ENCODE peak calls at places on chromosomes 13 and 19, in eight cellular contexts. F is GM04503; P is retina; U is OCI-LY7; V is Daoy; E is activated CD8-positive, alpha-beta T cell treated with anti-CD3 and anti-CD28 coated beads, Interleukin-2, amount 10 ng/mL, durations not matched to agents 7 days and 5 days; Y is T-helper 1 cell; Q is fibroblast of the aortic adventitia. S is an unnamed sample.

GRCh38 chr19:11457115-11457514 is 21.7 kb downstream of the PRKCSH start:
- DNase-seq in F (no peak), P (no peak), U (no peak), V (no peak), E (no peak), Y (no peak), Q (no peak), S (no peak)

GRCh38 chr19:41563847-41564514 is 12.0 kb upstream of the CEACAM21 start:
- DNase-seq in F (no peak), P (no peak), U (no peak), V (peak), E (peak), Y (peak), Q (no peak), S (no peak)

GRCh38 chr13:114128348-114128623 is 4.1 kb downstream of the RASA3 start:
- DNase-seq in F (no peak), P (no peak), U (no peak), V (no peak), E (no peak), Y (no peak), Q (no peak), S (no peak)

GRCh38 chr13:63206431-63206830 is 1790.8 kb upstream of the PCDH20 start:
- DNase-seq in F (no peak), P (no peak), U (no peak), V (no peak), E (no peak), Y (no peak), Q (no peak), S (no peak)

GRCh38 chr13:81051873-81052272 is 710.9 kb upstream of the SPRY2 start:
- DNase-seq in F (no peak), P (no peak), U (no peak), V (no peak), E (no peak), Y (no peak), Q (no peak), S (no peak)

GRCh38 chr19:4686700-4687099 is 16.6 kb upstream of the MYDGF start:
- DNase-seq in F (no peak), P (no peak), U (no peak), V (no peak), E (no peak), Y (no peak), Q (no peak), S (no peak)

GRCh38 chr19:6264803-6265202 is 15.0 kb downstream of the MLLT1 start:
- DNase-seq in F (no peak), P (no peak), U (no peak), V (no peak), E (no peak), Y (no peak), Q (no peak), S (no peak)

GRCh38 chr19:13056052-13056660 is 46.5 kb downstream of the LYL1 start:
- DNase-seq in F (no peak), P (peak), U (no peak), V (peak), E (no peak), Y (no peak), Q (peak), S (no peak)

GRCh38 chr13:75296651-75297050 is 185.3 kb downstream of the TBC1D4 start:
- DNase-seq in F (no peak), P (no peak), U (no peak), V (no peak), E (no peak), Y (no peak), Q (no peak), S (no peak)

GRCh38 chr13:78826312-78826711 is 167.4 kb upstream of the OBI1 start:
- DNase-seq in F (no peak), P (no peak), U (no peak), V (no peak), E (no peak), Y (no peak), Q (no peak), S (no peak)

GRCh38 chr19:1177322-1178114 is 3.5 kb upstream of the SBNO2 start:
- DNase-seq in F (peak), P (no peak), U (no peak), V (peak), E (no peak), Y (no peak), Q (peak), S (peak)

GRCh38 chr13:32415019-32415418 is 12.9 kb downstream of the N4BP2L1 start:
- DNase-seq in F (no peak), P (no peak), U (peak), V (no peak), E (peak), Y (no peak), Q (peak), S (no peak)

GRCh38 chr19:13149628-13150186 is 468 bp downstream of the STX10 start:
- DNase-seq in F (no peak), P (peak), U (peak), V (peak), E (peak), Y (peak), Q (peak), S (peak)

GRCh38 chr19:13764101-13764807 is at the start of gene MRI1:
- DNase-seq in F (no peak), P (peak), U (peak), V (peak), E (peak), Y (no peak), Q (peak), S (peak)

GRCh38 chr13:113631341-113632095 is 26.5 kb downstream of the ATP4B start:
- DNase-seq in F (no peak), P (no peak), U (no peak), V (no peak), E (no peak), Y (no peak), Q (no peak), S (no peak)

GRCh38 chr13:42255854-42256253 is 16.1 kb upstream of the AKAP11 start:
- DNase-seq in F (no peak), P (no peak), U (no peak), V (no peak), E (no peak), Y (no peak), Q (peak), S (no peak)

GRCh38 chr13:27424246-27425150 is at the start of gene GTF3A:
- DNase-seq in F (no peak), P (peak), U (peak), V (peak), E (peak), Y (peak), Q (peak), S (peak)

GRCh38 chr13:50417597-50417996 is 402.4 kb downstream of the KCNRG start:
- DNase-seq in F (no peak), P (no peak), U (no peak), V (no peak), E (no peak), Y (no peak), Q (no peak), S (no peak)

GRCh38 chr13:32073180-32073864 is 41.7 kb downstream of the FRY start:
- DNase-seq in F (no peak), P (no peak), U (no peak), V (no peak), E (no peak), Y (no peak), Q (no peak), S (no peak)

GRCh38 chr13:46100191-46100877 is 4.5 kb downstream of the CPB2 start:
- DNase-seq in F (no peak), P (no peak), U (peak), V (no peak), E (no peak), Y (no peak), Q (no peak), S (no peak)

GRCh38 chr13:99661791-99662190 is 160.5 kb downstream of the TM9SF2 start:
- DNase-seq in F (no peak), P (peak), U (no peak), V (no peak), E (no peak), Y (no peak), Q (no peak), S (no peak)

GRCh38 chr13:77537302-77537919 is 1.9 kb downstream of the SCEL start:
- DNase-seq in F (no peak), P (no peak), U (no peak), V (no peak), E (no peak), Y (no peak), Q (no peak), S (no peak)

GRCh38 chr13:68713394-68713793 is 1394.2 kb upstream of the ATXN8OS start:
- DNase-seq in F (no peak), P (no peak), U (no peak), V (no peak), E (no peak), Y (no peak), Q (no peak), S (no peak)

GRCh38 chr19:411723-412355 is 2.9 kb upstream of the C2CD4C start:
- DNase-seq in F (no peak), P (peak), U (no peak), V (no peak), E (no peak), Y (no peak), Q (no peak), S (no peak)

S was measured in HL-60.